ENCODE peak calls at places on chromosomes 3 and 15, in nine cellular contexts. B is GM12865, S is OCI-LY7, C is astrocyte, W is cardiac muscle cell, F is mucosa of descending colon, Q is uterus, T is bronchial epithelial cell, D is HL-60. X is an unnamed sample.

GRCh38 chr3:111577113-111577512 is 18.0 kb downstream of the ZBED2 start:
- DNase-seq in B (no peak), S (no peak), C (no peak), W (no peak), F (no peak), Q (no peak), T (no peak), D (no peak), X (no peak)

GRCh38 chr3:105173972-105174371 is 192.7 kb upstream of the ALCAM start:
- DNase-seq in B (no peak), S (no peak), C (peak; percentile 10), W (no peak), F (no peak), Q (no peak), T (no peak), D (no peak), X (no peak)

GRCh38 chr3:161316006-161316689 is 55.2 kb downstream of the SPTSSB start:
- DNase-seq in B (no peak), S (no peak), C (peak; percentile 54), W (no peak), F (no peak), Q (no peak), T (peak; percentile 84), D (no peak), X (no peak)

GRCh38 chr3:105334138-105334882 is 32.4 kb upstream of the ALCAM start:
- DNase-seq in B (peak; percentile 29), S (no peak), C (peak; percentile 70), W (no peak), F (no peak), Q (no peak), T (peak; percentile 65), D (no peak), X (no peak)

GRCh38 chr3:45972534-45973402 is 22.9 kb downstream of the FYCO1 start:
- DNase-seq in B (peak; percentile 19), S (peak; percentile 43), C (peak; percentile 92), W (no peak), F (no peak), Q (peak; percentile 39), T (peak; percentile 94), D (peak; percentile 95), X (no peak)

GRCh38 chr3:78726545-78726944 is 1041.3 kb downstream of the ROBO1 start:
- DNase-seq in B (no peak), S (no peak), C (no peak), W (no peak), F (no peak), Q (no peak), T (no peak), D (no peak), X (no peak)

GRCh38 chr3:125359700-125360099 is 15.4 kb downstream of the ZNF148 start:
- DNase-seq in B (no peak), S (no peak), C (no peak), W (no peak), F (no peak), Q (no peak), T (no peak), D (no peak), X (no peak)

GRCh38 chr3:101216710-101217457 is 103.5 kb downstream of the IMPG2 start:
- DNase-seq in B (peak; percentile 15), S (no peak), C (no peak), W (no peak), F (no peak), Q (peak; percentile 74), T (peak; percentile 47), D (peak; percentile 34), X (no peak)

GRCh38 chr15:76904461-76905012 is 603 bp downstream of the SCAPER start:
- DNase-seq in B (peak; percentile 32), S (peak; percentile 60), C (no peak), W (peak; percentile 45), F (no peak), Q (no peak), T (peak; percentile 36), D (no peak), X (no peak)

GRCh38 chr3:27287052-27287451 is 82.1 kb downstream of the NEK10 start:
- DNase-seq in B (no peak), S (no peak), C (no peak), W (no peak), F (no peak), Q (no peak), T (no peak), D (no peak), X (no peak)

GRCh38 chr3:53753518-53754183 is 92.6 kb downstream of the CHDH start:
- DNase-seq in B (peak; percentile 68), S (peak; percentile 18), C (no peak), W (no peak), F (no peak), Q (no peak), T (peak; percentile 41), D (no peak), X (peak; percentile 47)

DNA sequence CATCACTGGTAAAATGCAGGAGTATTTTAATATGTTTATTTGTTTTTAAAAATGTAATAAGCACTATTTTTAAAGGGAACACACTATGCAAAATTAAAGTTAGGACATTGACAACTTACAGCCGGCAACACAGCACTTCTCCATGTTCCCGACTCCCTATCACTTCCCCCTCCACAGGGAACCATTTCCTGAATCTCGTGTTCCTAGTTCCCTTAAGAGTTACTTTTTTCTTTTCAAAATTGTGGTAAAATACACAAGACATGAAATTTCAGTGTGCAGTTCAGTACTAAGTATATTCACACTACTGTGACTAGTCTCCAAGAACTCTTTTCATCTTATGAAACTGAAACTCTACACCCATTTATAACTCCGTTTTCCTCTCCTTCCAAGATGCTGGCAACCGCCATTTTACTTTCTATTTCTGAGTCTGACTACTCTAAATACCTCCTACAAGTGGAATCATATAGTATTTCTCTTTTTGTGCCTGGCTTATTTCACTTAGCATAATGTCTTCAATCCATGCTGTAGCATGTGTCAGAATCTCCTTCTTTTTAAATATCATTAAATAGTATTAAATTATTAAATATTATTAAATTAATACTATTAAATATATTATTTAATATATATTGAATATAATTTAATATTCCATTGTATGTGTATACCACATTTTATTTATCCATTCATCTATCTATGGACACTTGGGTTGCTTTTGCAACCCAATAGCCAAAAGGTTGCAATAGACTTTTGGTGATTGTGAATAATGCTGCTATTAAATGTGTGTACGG is 25.9 kb upstream of the UBE2Q2 start:
- DNase-seq in B (peak; percentile 37), S (no peak), C (no peak), W (no peak), F (no peak), Q (no peak), T (no peak), D (no peak), X (no peak)
- H3K4me3 ChIP-seq in B (peak overlapping the region; percentile 5), S (no peak overlapping the region), C (no peak overlapping the region), W (no peak overlapping the region), F (no peak overlapping the region), Q (no peak overlapping the region), T (no peak overlapping the region), D (no peak overlapping the region), X (no peak overlapping the region)

GRCh38 chr15:63797901-63798300 is 35.8 kb downstream of the HERC1 start:
- DNase-seq in B (no peak), S (no peak), C (no peak), W (no peak), F (no peak), Q (no peak), T (no peak), D (no peak), X (no peak)

GRCh38 chr15:63800245-63800644 is 33.5 kb downstream of the HERC1 start:
- DNase-seq in B (no peak), S (no peak), C (no peak), W (no peak), F (no peak), Q (no peak), T (no peak), D (no peak), X (no peak)

GRCh38 chr15:63794271-63794670 is 39.5 kb downstream of the HERC1 start:
- DNase-seq in B (no peak), S (no peak), C (no peak), W (no peak), F (no peak), Q (no peak), T (no peak), D (no peak), X (no peak)

GRCh38 chr15:63800739-63801138 is 33.0 kb downstream of the HERC1 start:
- DNase-seq in B (no peak), S (no peak), C (no peak), W (no peak), F (no peak), Q (no peak), T (no peak), D (no peak), X (no peak)

GRCh38 chr15:63797103-63797502 is 36.6 kb downstream of the HERC1 start:
- DNase-seq in B (no peak), S (no peak), C (no peak), W (no peak), F (no peak), Q (no peak), T (no peak), D (no peak), X (no peak)
- TF ChIP-seq CTCF in B (no peak), S (no peak), C (no peak), W (no peak), F (no peak), Q (no peak), T (no peak), D (no peak), X (no peak)

GRCh38 chr15:61199681-61200080 is 29.4 kb downstream of the RORA start:
- DNase-seq in B (no peak), S (no peak), C (no peak), W (no peak), F (no peak), Q (no peak), T (no peak), D (no peak), X (no peak)

GRCh38 chr15:61201322-61201721 is 27.8 kb downstream of the RORA start:
- DNase-seq in B (no peak), S (no peak), C (no peak), W (no peak), F (no peak), Q (no peak), T (no peak), D (no peak), X (no peak)

GRCh38 chr15:61200626-61201025 is 28.5 kb downstream of the RORA start:
- DNase-seq in B (no peak), S (no peak), C (no peak), W (no peak), F (no peak), Q (no peak), T (no peak), D (no peak), X (no peak)

GRCh38 chr15:61206767-61207166 is 22.3 kb downstream of the RORA start:
- DNase-seq in B (no peak), S (no peak), C (no peak), W (no peak), F (no peak), Q (no peak), T (no peak), D (no peak), X (no peak)

DNA sequence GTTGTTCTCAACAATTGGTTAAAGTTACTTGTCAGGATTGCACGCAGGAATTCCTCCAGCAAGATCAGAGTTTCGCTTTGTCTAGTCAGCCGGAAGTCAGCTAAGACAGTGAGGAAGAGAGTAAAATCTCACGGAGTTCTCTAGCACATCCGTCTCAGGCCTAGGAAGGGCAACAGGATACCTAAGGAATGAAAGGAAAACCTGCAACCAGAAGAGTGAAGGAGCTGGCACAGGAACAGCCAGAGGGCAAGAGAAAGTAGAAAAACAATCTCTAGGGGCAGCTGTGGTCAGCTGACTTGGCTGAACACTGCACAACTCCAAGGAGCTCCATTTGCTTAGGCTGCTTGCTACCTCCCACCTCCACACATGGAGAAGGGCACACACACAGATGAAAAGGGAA is 23.7 kb downstream of the RORA start:
- DNase-seq in B (no peak), S (no peak), C (peak; percentile 58), W (no peak), F (no peak), Q (no peak), T (no peak), D (no peak), X (no peak)
- H3K4me3 ChIP-seq in B (no peak overlapping the region), S (no peak overlapping the region), C (peak overlapping the region; percentile 43), W (no peak overlapping the region), F (no peak overlapping the region), Q (peak overlapping the region; percentile 14), T (no peak overlapping the region), D (no peak overlapping the region), X (no peak overlapping the region)

GRCh38 chr3:192812736-192813383 is 85.5 kb upstream of the FGF12 start:
- DNase-seq in B (peak; percentile 44), S (peak; percentile 10), C (no peak), W (peak; percentile 62), F (no peak), Q (no peak), T (peak; percentile 61), D (peak; percentile 27), X (no peak)
- TF ChIP-seq CTCF in B (no peak), S (peak; percentile 61), C (peak; percentile 71), W (peak; percentile 72), F (peak; percentile 11), Q (peak; percentile 71), T (peak; percentile 45), D (peak; percentile 3), X (peak; percentile 8)

X was measured in GM12864.